ENCODE peak calls at places on chromosomes 7 and 10, in eight cellular contexts. B is Panc1; V is psoas muscle; Z is Peyer's patch; Q is adrenal gland; D is keratinocyte; M is CD8-positive, alpha-beta memory T cell; C is A549. U is an unnamed sample.

GRCh38 chr7:90178592-90179279 is 24.5 kb downstream of the STEAP1 start:
- DNase-seq in D (peak), Z (no peak), B (peak), V (no peak), M (no peak), C (peak), Q (no peak), U (no peak)

GRCh38 chr10:70135684-70136083 is 3.1 kb upstream of the AIFM2 start:
- DNase-seq in V (peak), D (no peak), M (no peak), C (no peak), B (no peak), Z (peak), Q (no peak), U (no peak)

GRCh38 chr7:140005754-140006503 is 56.8 kb downstream of the PARP12 start:
- DNase-seq in M (no peak), Q (peak), B (no peak), C (peak), Z (peak), V (no peak), D (no peak), U (no peak)

GRCh38 chr7:116801092-116801710 is 61.2 kb upstream of the CAPZA2 start:
- DNase-seq in V (no peak), Q (no peak), M (no peak), D (peak), Z (no peak), B (no peak), C (peak), U (no peak)

GRCh38 chr7:114405427-114405826 is 9.2 kb upstream of the FOXP2 start:
- DNase-seq in Q (no peak), V (no peak), D (no peak), M (no peak), C (peak), Z (no peak), B (no peak), U (no peak)

GRCh38 chr10:114479836-114480235 is 75.5 kb upstream of the AFAP1L2 start:
- DNase-seq in V (no peak), C (no peak), B (no peak), Z (no peak), M (no peak), Q (no peak), D (no peak), U (no peak)

GRCh38 chr7:114081606-114082425 is 163.0 kb upstream of the PPP1R3A start:
- DNase-seq in M (no peak), Z (no peak), Q (no peak), B (peak), D (no peak), C (peak), V (no peak), U (no peak)

GRCh38 chr7:106552645-106553445 is 108.1 kb downstream of the CCDC71L start:
- DNase-seq in Q (peak), Z (no peak), C (no peak), B (no peak), M (no peak), V (no peak), D (no peak), U (no peak)

GRCh38 chr7:93062599-93062998 is 55.2 kb downstream of the SAMD9 start:
- DNase-seq in D (no peak), V (no peak), C (no peak), M (no peak), B (no peak), Q (no peak), Z (no peak), U (no peak)

GRCh38 chr7:6615853-6616555 is 594 bp downstream of the ZNF853 start:
- DNase-seq in Z (no peak), Q (peak), C (no peak), V (peak), D (no peak), B (no peak), M (no peak), U (no peak)
- H3K4me3 ChIP-seq in Z (peak), Q (no peak), C (peak), V (peak), D (no peak), B (peak), M (peak), U (peak)

DNA sequence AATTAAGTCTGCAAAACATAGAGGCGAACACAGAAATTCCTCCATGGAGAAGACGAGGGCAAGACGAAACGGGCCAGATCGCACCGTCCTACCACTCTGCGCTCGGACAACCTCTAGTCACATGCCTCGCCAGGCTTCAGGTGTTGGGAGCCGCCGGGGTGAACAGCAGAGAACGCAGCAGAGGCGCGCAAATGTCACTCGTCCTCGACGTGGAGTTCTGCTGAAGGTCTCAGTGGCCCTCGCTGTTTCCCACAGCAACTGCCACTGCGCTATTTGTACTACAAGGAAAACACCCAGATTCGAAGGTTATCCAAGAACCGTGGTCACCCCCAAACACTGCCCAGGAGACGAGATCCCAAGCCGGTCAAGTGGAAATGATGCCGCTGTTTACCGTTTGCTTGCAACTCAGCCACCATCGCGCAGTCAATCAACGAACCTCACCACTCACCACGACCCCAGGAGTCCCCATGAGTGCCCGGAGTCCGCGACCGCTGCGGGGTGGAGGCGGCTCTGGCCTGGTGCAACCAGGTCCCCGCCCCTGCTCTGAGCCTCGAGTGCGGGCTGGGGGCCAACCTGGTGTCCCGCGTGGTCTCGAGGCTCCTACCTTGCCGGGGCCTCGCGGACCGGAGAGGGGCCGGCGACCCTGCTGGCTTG is 9.1 kb downstream of the CTBP2 start:
- DNase-seq in C (no peak), M (no peak), Q (no peak), B (no peak), V (no peak), Z (no peak), D (no peak), U (no peak)
- H3K27ac ChIP-seq in C (no peak), M (no peak), Q (no peak), B (no peak), V (peak), Z (peak), D (no peak), U (no peak)

GRCh38 chr10:99526861-99527504 is 5.8 kb upstream of the NKX2-3 start:
- DNase-seq in Q (no peak), B (no peak), M (no peak), Z (no peak), D (no peak), V (no peak), C (no peak), U (no peak)
- H3K4me3 ChIP-seq in Q (no peak), B (no peak), M (no peak), Z (no peak), D (no peak), V (no peak), C (no peak), U (no peak)

GRCh38 chr10:51014680-51015425 is 59.4 kb upstream of the PRKG1 start:
- DNase-seq in V (no peak), B (no peak), Q (no peak), Z (no peak), M (no peak), C (no peak), D (no peak), U (no peak)
- H3K27ac ChIP-seq in V (no peak), B (no peak), Q (no peak), Z (no peak), M (no peak), C (no peak), D (no peak), U (no peak)

GRCh38 chr10:132666733-132667612 is 119.0 kb downstream of the NKX6-2 start:
- DNase-seq in B (no peak), Z (no peak), V (peak), M (no peak), D (no peak), C (peak), Q (no peak), U (no peak)
- H3K4me3 ChIP-seq in B (peak), Z (no peak), V (no peak), M (no peak), D (no peak), C (no peak), Q (no peak), U (no peak)

DNA sequence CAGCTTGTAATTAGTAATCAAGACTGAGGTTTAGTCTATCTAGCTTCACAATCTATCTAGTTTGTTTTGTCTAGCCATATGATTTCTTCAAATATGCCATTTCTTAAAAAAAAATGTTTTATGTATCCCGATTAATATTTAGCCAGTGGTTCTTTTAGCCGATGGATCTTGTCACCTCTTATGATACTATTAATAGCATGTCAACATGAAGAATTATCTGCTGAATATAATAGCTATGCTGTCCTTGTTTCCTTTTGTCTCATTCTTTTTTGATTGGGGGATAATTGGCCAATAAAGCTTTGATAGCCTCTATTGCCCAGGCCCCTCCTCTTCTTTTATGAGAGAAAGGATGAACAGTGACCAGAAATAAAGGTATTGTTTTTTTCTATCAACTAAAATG is 32.8 kb downstream of the PTEN start:
- DNase-seq in Z (no peak), D (no peak), V (no peak), M (no peak), Q (no peak), C (no peak), B (no peak), U (no peak)
- H3K27ac ChIP-seq in Z (no peak), D (no peak), V (no peak), M (no peak), Q (no peak), C (no peak), B (no peak), U (no peak)

U was measured in naive thymus-derived CD4-positive, alpha-beta T cell.